ENCODE peak calls at places on chromosomes 6 and 20, in ten cellular contexts. B, O, H, N, P, V, A, Y, R and E are unnamed samples.

GRCh38 chr20:14883324-14883723 is 545.9 kb upstream of the FLRT3 start:
- DNase-seq in Y (no peak), A (no peak), V (no peak), N (no peak), P (no peak), O (no peak), B (no peak), H (no peak), R (no peak), E (no peak)

GRCh38 chr6:29757282-29757681 is 34.0 kb downstream of the HLA-F start:
- DNase-seq in O (peak; percentile 42), A (no peak), H (no peak), P (no peak), B (no peak), V (no peak), N (no peak), R (no peak), Y (no peak), E (no peak)

GRCh38 chr6:20126789-20127653 is 85.2 kb downstream of the MBOAT1 start:
- DNase-seq in H (peak; percentile 41), Y (peak; percentile 86), N (peak; percentile 61), P (peak; percentile 92), R (peak; percentile 76), O (no peak), V (peak; percentile 51), B (no peak), A (no peak), E (peak; percentile 61)

GRCh38 chr6:98977606-98978292 is 30.0 kb upstream of the FBXL4 start:
- DNase-seq in Y (no peak), H (no peak), P (no peak), O (no peak), V (no peak), B (no peak), A (no peak), R (no peak), N (no peak), E (no peak)

GRCh38 chr20:1086273-1087213 is 31.9 kb upstream of the PSMF1 start:
- DNase-seq in H (no peak), P (no peak), Y (no peak), N (peak; percentile 46), R (no peak), B (no peak), V (no peak), A (no peak), O (no peak), E (no peak)

GRCh38 chr6:116329156-116329555 is 41.6 kb upstream of the DSE start:
- DNase-seq in A (no peak), O (no peak), H (no peak), B (no peak), V (no peak), P (no peak), Y (no peak), R (no peak), N (no peak), E (no peak)

GRCh38 chr6:89706121-89706520 is 67.6 kb upstream of the LYRM2 start:
- DNase-seq in V (no peak), N (no peak), A (no peak), O (no peak), P (no peak), H (no peak), R (no peak), B (no peak), Y (no peak), E (no peak)

GRCh38 chr20:3758566-3758965 is 9.0 kb downstream of the ADISSP start:
- DNase-seq in A (peak; percentile 45), H (no peak), P (no peak), B (no peak), Y (no peak), R (no peak), N (no peak), O (no peak), V (no peak), E (no peak)

GRCh38 chr20:57650756-57651483 is 30.7 kb upstream of the ZBP1 start:
- DNase-seq in V (no peak), P (peak; percentile 4), Y (no peak), R (no peak), H (no peak), A (peak; percentile 73), O (no peak), B (no peak), N (no peak), E (no peak)

GRCh38 chr6:40425192-40425919 is 161.8 kb downstream of the LRFN2 start:
- DNase-seq in B (no peak), Y (no peak), H (no peak), V (no peak), R (no peak), A (no peak), P (no peak), O (no peak), N (no peak), E (no peak)

GRCh38 chr6:16228709-16229665 is 9.4 kb upstream of the GMPR start:
- DNase-seq in N (no peak), P (no peak), Y (peak; percentile 26), V (no peak), A (peak; percentile 75), R (no peak), B (no peak), H (no peak), O (no peak), E (no peak)

GRCh38 chr20:62872184-62872862 is 10.7 kb upstream of the TCFL5 start:
- DNase-seq in Y (no peak), A (peak; percentile 2), P (no peak), V (no peak), N (no peak), H (no peak), O (no peak), R (no peak), B (no peak), E (no peak)

GRCh38 chr20:34375977-34376430 is 12.9 kb downstream of the ITCH start:
- DNase-seq in Y (peak; percentile 48), N (no peak), A (no peak), O (peak; percentile 49), B (no peak), V (no peak), H (no peak), P (no peak), R (no peak), E (no peak)

GRCh38 chr6:24520929-24521546 is 26.3 kb downstream of the ALDH5A1 start:
- DNase-seq in O (no peak), V (peak; percentile 32), P (peak; percentile 87), H (peak; percentile 45), A (peak; percentile 80), B (no peak), Y (peak; percentile 42), R (peak; percentile 40), N (peak; percentile 43), E (peak; percentile 63)

GRCh38 chr20:64003970-64004725 is 23.2 kb downstream of the PRPF6 start:
- DNase-seq in H (no peak), B (peak; percentile 22), R (no peak), A (no peak), O (no peak), Y (no peak), N (no peak), V (no peak), P (no peak), E (no peak)

GRCh38 chr20:32535316-32535952 is 49.7 kb downstream of the NOL4L start:
- DNase-seq in A (no peak), P (no peak), V (peak; percentile 53), O (no peak), Y (no peak), B (no peak), N (no peak), H (no peak), R (no peak), E (no peak)
- TF ChIP-seq CTCF in A (no peak), P (no peak), V (no peak), O (no peak), Y (no peak), B (no peak), N (no peak), H (no peak), R (no peak), E (no peak)

DNA sequence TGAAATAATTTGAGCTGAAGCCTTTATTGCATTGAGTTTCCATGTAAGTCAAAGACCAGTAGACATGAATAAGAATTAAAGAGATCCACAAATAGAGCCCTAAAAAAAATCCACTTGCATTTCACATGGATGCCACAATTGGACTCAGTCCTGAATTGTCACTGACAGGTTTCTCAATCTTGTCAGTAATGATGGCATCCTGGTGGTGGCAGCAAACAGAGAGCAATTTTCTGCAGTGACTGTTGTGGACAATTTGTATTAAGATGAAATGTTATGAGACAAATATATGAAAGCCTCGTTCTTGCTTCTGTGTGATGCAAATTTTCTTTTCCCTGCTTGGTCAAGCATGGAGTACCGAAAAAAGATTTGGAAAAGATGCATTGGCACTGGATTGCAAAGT is 278.9 kb downstream of the SAMD5 start:
- DNase-seq in O (no peak), H (no peak), Y (no peak), P (no peak), V (no peak), R (no peak), N (no peak), B (no peak), A (peak; percentile 50), E (peak; percentile 23)
- TF ChIP-seq CTCF in O (no peak), H (no peak), Y (no peak), P (no peak), V (no peak), R (peak; percentile 22), N (no peak), B (no peak), A (no peak), E (no peak)

GRCh38 chr6:69487688-69488087 is 309.1 kb downstream of the LMBRD1 start:
- DNase-seq in Y (no peak), H (peak; percentile 26), B (no peak), O (no peak), N (no peak), P (no peak), V (no peak), R (no peak), A (no peak), E (peak; percentile 18)
- TF ChIP-seq CTCF in Y (peak; percentile 39), H (peak; percentile 64), B (peak; percentile 14), O (peak; percentile 73), N (peak; percentile 36), P (peak; percentile 30), V (no peak), R (peak; percentile 63), A (no peak), E (peak; percentile 18)

DNA sequence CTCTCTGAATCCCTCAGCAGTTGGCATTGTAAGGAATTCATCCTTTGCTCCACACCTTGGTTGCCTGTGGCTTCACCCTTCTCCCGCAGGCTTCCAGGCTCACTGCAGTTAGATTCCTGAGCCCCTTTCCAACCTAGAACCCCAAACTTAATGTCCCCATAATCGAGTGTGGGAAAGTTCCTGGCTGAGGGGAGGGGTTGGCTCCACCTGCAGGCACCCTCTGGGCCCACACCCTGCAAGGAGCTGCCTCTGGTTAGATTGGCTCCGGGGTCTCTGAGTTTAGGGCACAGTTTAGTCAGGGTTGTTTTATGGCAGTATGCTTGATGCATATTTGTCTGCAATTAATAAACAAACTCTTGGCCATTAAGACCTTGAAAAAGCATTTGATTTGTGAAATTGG is 63.4 kb downstream of the MTHFD1L start:
- DNase-seq in R (no peak), P (no peak), V (no peak), Y (peak; percentile 13), O (no peak), H (no peak), B (no peak), A (no peak), N (no peak), E (no peak)
- TF ChIP-seq CTCF in R (peak; percentile 33), P (no peak), V (no peak), Y (peak; percentile 27), O (peak; percentile 52), H (peak; percentile 28), B (peak; percentile 14), A (peak; percentile 33), N (peak; percentile 46), E (peak; percentile 19)